ENCODE peak calls at places on chromosomes 7 and 10, in seven cellular contexts. D is colonic mucosa, F is uterus, O is fibroblast of lung, N is cardiac muscle cell, Z is heart right ventricle, L is mammary epithelial cell. K is an unnamed sample. For H3K36me3 and H3K4me1, the result is how much of the 10 kb centered on the place peaks cover.

GRCh38 chr10:33939892-33940291 is 605.4 kb upstream of the NRP1 start:
- DNase-seq in D (no peak), F (no peak), O (no peak), N (no peak), Z (no peak), L (peak), K (no peak)

GRCh38 chr7:126778101-126778500 is 474.6 kb downstream of the GRM8 start:
- DNase-seq in D (no peak), F (no peak), O (no peak), N (no peak), Z (no peak), L (no peak), K (no peak)

GRCh38 chr10:3683560-3683959 is 101.4 kb downstream of the KLF6 start:
- DNase-seq in D (no peak), F (no peak), O (no peak), N (no peak), Z (no peak), L (no peak), K (no peak)

GRCh38 chr7:127973797-127974196 is 57.4 kb downstream of the LRRC4 start:
- DNase-seq in D (no peak), F (no peak), O (no peak), N (no peak), Z (no peak), L (no peak), K (no peak)

GRCh38 chr7:27466703-27467102 is 196.0 kb downstream of the HIBADH start:
- DNase-seq in D (no peak), F (no peak), O (no peak), N (no peak), Z (no peak), L (no peak), K (no peak)

GRCh38 chr10:43265799-43266721 is 805 bp downstream of the RASGEF1A start:
- DNase-seq in D (peak), F (no peak), O (no peak), N (no peak), Z (no peak), L (peak), K (no peak)

GRCh38 chr7:1899201-1899600 is 229.1 kb downstream of the ELFN1 start:
- DNase-seq in D (no peak), F (peak), O (peak), N (peak), Z (peak), L (no peak), K (no peak)

GRCh38 chr7:34042406-34042805 is 137.1 kb downstream of the BMPER start:
- DNase-seq in D (no peak), F (no peak), O (no peak), N (peak), Z (no peak), L (no peak), K (no peak)

GRCh38 chr10:83562381-83562780 is 576.9 kb upstream of the GHITM start:
- DNase-seq in D (no peak), F (no peak), O (no peak), N (no peak), Z (no peak), L (no peak), K (no peak)

GRCh38 chr7:127708788-127709187 is 56.8 kb downstream of the SND1 start:
- DNase-seq in D (peak), F (peak), O (peak), N (peak), Z (no peak), L (peak), K (peak)

GRCh38 chr7:31373337-31374289 is 33.1 kb upstream of the NEUROD6 start:
- DNase-seq in D (peak), F (no peak), O (peak), N (peak), Z (no peak), L (peak), K (peak)

GRCh38 chr10:29830526-29831512 is 196.0 kb upstream of the SVIL start:
- DNase-seq in D (no peak), F (no peak), O (no peak), N (no peak), Z (no peak), L (no peak), K (no peak)

GRCh38 chr10:88332526-88333265 is 250.4 kb downstream of the RNLS start:
- DNase-seq in D (no peak), F (no peak), O (no peak), N (no peak), Z (no peak), L (no peak), K (no peak)

GRCh38 chr7:17937506-17938115 is 2.7 kb downstream of the SNX13 start:
- DNase-seq in D (no peak), F (no peak), O (no peak), N (no peak), Z (no peak), L (peak), K (no peak)

GRCh38 chr10:48729222-48729621 is 44.5 kb downstream of the WDFY4 start:
- DNase-seq in D (no peak), F (no peak), O (no peak), N (no peak), Z (no peak), L (no peak), K (no peak)

GRCh38 chr10:131814567-131815290 is 86.1 kb upstream of the PPP2R2D start:
- DNase-seq in D (peak), F (no peak), O (no peak), N (no peak), Z (no peak), L (no peak), K (no peak)

GRCh38 chr7:83934118-83934734 is 260.4 kb downstream of the SEMA3A start:
- DNase-seq in D (no peak), F (no peak), O (peak), N (no peak), Z (no peak), L (no peak), K (no peak)

GRCh38 chr10:47316131-47316530 is 6.1 kb upstream of the GDF2 start:
- DNase-seq in D (no peak), F (no peak), O (no peak), N (no peak), Z (no peak), L (no peak), K (no peak)

GRCh38 chr7:111832159-111832558 is 269.9 kb upstream of the IMMP2L start:
- DNase-seq in D (no peak), F (no peak), O (no peak), N (peak), Z (no peak), L (no peak), K (no peak)

GRCh38 chr10:6743291-6743849 is 163.3 kb upstream of the PRKCQ start:
- DNase-seq in D (no peak), F (no peak), O (no peak), N (no peak), Z (no peak), L (no peak), K (no peak)

GRCh38 chr10:124174071-124174566 is 80.7 kb upstream of the CHST15 start:
- DNase-seq in D (peak), F (no peak), O (no peak), N (no peak), Z (no peak), L (no peak), K (no peak)

GRCh38 chr10:103739039-103739764 is 116.2 kb downstream of the SH3PXD2A start:
- DNase-seq in D (peak), F (peak), O (peak), N (peak), Z (no peak), L (peak), K (peak)

GRCh38 chr10:114485695-114486400 is 81.5 kb upstream of the AFAP1L2 start:
- DNase-seq in D (no peak), F (no peak), O (no peak), N (no peak), Z (no peak), L (no peak), K (no peak)

GRCh38 chr7:105213619-105214018 is 175.1 kb downstream of the SRPK2 start:
- DNase-seq in D (no peak), F (no peak), O (no peak), N (no peak), Z (no peak), L (no peak), K (no peak)

GRCh38 chr10:37434091-37434490 is 308.7 kb downstream of the ANKRD30A start:
- DNase-seq in D (no peak), F (no peak), O (no peak), N (no peak), Z (no peak), L (peak), K (peak)

GRCh38 chr7:156318426-156318825 is 322.1 kb upstream of the RNF32 start:
- DNase-seq in D (no peak), F (no peak), O (no peak), N (no peak), Z (no peak), L (no peak), K (no peak)

GRCh38 chr10:75648854-75649253 is 217.4 kb downstream of the LRMDA start:
- DNase-seq in D (no peak), F (no peak), O (no peak), N (no peak), Z (no peak), L (no peak), K (no peak)

GRCh38 chr10:132523561-132524442 is 13.8 kb upstream of the INPP5A start:
- DNase-seq in D (no peak), F (peak), O (no peak), N (no peak), Z (peak), L (no peak), K (no peak)

GRCh38 chr7:10940748-10941358 is 32.8 kb upstream of the PHF14 start:
- DNase-seq in D (peak), F (no peak), O (no peak), N (no peak), Z (no peak), L (peak), K (no peak)

GRCh38 chr10:31921031-31921430 is 7.6 kb downstream of the ARHGAP12 start:
- DNase-seq in D (no peak), F (no peak), O (no peak), N (no peak), Z (no peak), L (no peak), K (no peak)

GRCh38 chr7:1224093-1224702 is 8.5 kb upstream of the UNCX start:
- DNase-seq in D (no peak), F (no peak), O (no peak), N (no peak), Z (no peak), L (no peak), K (no peak)

GRCh38 chr10:84179059-84179710 is 5.6 kb downstream of the GPR15LG start:
- DNase-seq in D (no peak), F (no peak), O (peak), N (peak), Z (no peak), L (peak), K (no peak)

GRCh38 chr7:5532520-5533335 is 109.1 kb upstream of the TNRC18 start:
- DNase-seq in D (peak), F (peak), O (no peak), N (no peak), Z (peak), L (no peak), K (no peak)
- H3K4me3 ChIP-seq in D (peak), F (peak), O (no peak), N (no peak), Z (peak), L (no peak), K (no peak)

DNA sequence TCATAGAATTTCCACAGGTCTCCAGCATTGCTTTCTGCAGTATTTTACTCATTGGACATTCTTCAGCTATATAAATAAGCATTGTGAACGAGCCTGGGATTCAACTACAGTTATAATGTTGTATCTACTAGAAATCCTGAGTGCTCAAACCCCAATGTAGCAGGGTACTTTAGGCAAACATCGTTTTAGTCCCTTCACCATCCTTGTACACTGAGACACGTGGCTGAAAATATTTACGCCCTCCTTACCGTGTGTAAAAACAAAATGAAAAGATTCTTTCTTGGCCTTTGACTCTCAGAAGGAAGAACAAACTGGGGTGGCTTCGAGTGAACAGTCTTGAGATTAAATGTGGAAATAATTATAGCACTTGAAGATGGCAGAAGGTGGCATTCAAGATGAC is 25.2 kb downstream of the CDK6 start:
- DNase-seq in D (no peak), F (no peak), O (no peak), N (no peak), Z (no peak), L (no peak), K (no peak)
- H3K36me3 ChIP-seq in D (under half), F (under half), O (under half), N (under half), Z (under half), L (under half), K (under half)

DNA sequence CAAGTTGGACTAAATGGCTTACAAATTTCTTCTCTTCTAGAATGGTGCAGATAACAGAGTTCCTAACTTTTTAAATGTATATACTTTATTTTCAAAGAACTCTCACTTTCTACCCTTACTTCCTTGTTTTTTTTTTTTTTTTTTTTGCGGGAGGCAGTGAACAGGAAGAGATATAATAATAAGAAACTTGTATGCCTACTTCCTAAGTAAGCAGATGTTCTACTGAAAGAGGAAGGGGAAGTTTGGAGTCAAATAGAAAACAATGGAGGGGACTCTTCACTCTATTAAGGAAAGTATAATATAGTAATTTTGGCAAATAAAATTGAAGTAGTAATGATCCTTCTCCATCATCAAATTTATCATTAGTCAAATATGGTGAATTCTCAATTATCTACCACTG is 754.0 kb downstream of the KCNMA1 start:
- DNase-seq in D (no peak), F (no peak), O (no peak), N (no peak), Z (no peak), L (no peak), K (no peak)
- H3K4me1 ChIP-seq in D (under half), F (under half), O (under half), N (under half), Z (under half), L (under half), K (under half)

GRCh38 chr7:116512524-116513188 is 12.2 kb upstream of the CAV1 start:
- DNase-seq in D (no peak), F (no peak), O (peak), N (peak), Z (no peak), L (peak), K (no peak)
- H3K4me3 ChIP-seq in D (no peak), F (no peak), O (no peak), N (no peak), Z (peak), L (peak), K (peak)

DNA sequence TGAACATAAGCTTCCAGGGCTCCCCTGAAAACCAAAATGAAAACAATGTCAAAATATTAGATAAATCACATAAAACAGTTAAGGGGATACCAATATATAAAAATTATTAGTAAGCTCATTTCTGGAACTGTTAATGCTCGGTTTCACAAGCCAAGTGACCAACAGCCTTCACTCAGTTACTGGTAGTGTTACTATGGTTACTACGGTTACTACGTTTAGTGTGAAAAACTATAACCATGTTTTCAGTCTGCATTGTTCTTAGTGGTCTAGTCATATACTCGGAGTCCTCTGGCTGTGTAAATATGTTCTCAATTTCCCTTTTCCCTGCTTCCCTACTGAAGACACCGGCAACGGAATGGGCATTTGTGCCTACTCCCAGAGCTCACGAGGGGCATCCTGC is 34.8 kb downstream of the HBP1 start:
- DNase-seq in D (no peak), F (no peak), O (no peak), N (no peak), Z (no peak), L (no peak), K (no peak)
- H3K36me3 ChIP-seq in D (under half), F (under half), O (under half), N (under half), Z (half or more), L (under half), K (under half)

DNA sequence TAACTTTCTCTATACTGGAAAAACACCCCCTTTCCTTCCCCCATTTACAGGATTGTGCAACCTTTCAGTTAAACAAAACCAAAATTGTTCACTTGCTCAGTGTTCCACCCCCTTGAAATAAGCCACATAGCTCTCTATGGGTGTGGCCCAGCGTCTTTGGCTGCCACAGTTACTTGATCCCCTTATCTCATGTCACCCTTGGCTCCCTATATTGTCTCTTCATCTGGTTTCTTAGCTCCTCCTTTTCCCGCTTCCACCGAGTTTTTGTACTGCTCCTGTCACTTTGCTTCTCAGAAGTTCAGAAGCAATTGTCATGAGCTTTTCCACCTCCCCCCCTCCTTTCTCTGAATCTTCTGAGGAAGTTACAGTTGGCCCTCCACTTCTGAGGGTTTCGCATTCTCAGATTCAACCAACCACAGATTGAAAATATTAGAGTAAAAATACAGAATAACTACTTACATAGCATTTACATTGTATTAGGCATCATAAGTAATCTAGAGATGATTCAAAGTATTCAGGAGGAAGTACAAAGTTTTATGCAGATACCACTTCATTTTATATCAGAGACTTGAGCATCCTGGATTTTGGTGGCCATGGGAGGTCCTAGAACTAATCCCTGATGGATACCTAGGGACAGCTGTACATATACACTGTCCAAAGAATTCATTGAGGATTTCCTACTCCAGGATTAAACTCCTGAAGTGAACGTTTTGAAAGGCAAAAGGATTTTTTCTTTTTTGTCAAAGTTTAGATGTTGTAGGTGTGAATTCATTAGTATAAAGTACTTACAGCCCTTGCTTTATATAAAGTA is 60.4 kb downstream of the ADD3 start:
- DNase-seq in D (peak), F (no peak), O (peak), N (peak), Z (no peak), L (no peak), K (no peak)
- H3K4me1 ChIP-seq in D (under half), F (under half), O (under half), N (under half), Z (half or more), L (under half), K (under half)

GRCh38 chr7:110721395-110721794 is 369.5 kb upstream of the LRRN3 start:
- DNase-seq in D (no peak), F (no peak), O (no peak), N (no peak), Z (no peak), L (no peak), K (no peak)

DNA sequence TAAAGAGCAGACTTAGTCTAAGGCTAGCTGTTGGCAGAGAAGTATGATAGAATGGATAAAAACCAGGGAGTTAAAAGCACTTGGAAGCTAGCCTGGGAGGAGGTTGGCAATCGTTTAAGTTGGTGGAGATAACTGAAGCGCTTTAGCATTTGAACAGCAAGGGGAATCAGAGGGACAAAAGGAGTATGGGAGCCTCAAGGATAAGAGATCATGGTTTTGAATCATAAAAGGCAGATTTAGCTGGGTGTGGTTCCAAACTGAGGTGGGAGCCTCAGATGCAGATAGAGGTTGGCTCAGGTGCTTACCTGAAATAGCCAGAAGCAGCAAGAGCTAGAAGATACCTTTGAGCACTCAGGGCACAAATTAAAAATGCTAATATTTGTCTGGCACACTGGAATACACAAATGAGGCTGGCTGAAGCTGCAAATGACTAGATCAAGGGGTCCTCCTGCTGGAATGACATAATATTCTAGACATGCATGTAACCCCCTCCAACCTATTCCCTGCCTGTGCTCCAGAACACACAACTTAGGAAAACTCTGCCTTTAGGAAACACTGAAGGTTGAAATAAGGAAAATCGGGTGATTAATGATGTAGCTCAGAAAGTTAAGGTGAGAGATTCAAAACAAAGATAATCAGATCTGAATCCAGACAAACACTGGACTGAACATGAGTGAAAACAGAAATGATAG is 372.3 kb upstream of the LRRN3 start:
- DNase-seq in D (no peak), F (no peak), O (no peak), N (no peak), Z (no peak), L (no peak), K (no peak)
- H3K4me3 ChIP-seq in D (no peak), F (no peak), O (no peak), N (no peak), Z (no peak), L (no peak), K (no peak)

GRCh38 chr7:76326646-76327233 is 24.3 kb downstream of the HSPB1 start:
- DNase-seq in D (no peak), F (no peak), O (peak), N (peak), Z (no peak), L (no peak), K (peak)
- H3K36me3 ChIP-seq in D (under half), F (under half), O (under half), N (under half), Z (half or more), L (under half), K (half or more)

GRCh38 chr10:71740069-71740468 is 20.5 kb upstream of the C10orf105 start:
- DNase-seq in D (peak), F (no peak), O (peak), N (peak), Z (no peak), L (peak), K (no peak)
- H3K4me1 ChIP-seq in D (under half), F (under half), O (under half), N (under half), Z (under half), L (under half), K (under half)

K was measured in SJSA1.